ENCODE peak calls at places on chromosomes 1 and 21, in nine cellular contexts. Q is CD4-positive, CD25-positive, alpha-beta regulatory T cell; R is effector memory CD4-positive, alpha-beta T cell; H is PC-3; G is CD4-positive, alpha-beta memory T cell; A is aorta; E is IMR-90; N is neural progenitor cell; M is naive thymus-derived CD4-positive, alpha-beta T cell. D is an unnamed sample.

GRCh38 chr1:235597867-235598553 is 51.6 kb downstream of the GNG4 start:
- DNase-seq in N (peak), R (no peak), E (peak), A (peak), M (no peak), G (no peak), Q (no peak), H (peak), D (no peak)

GRCh38 chr1:107963009-107963408 is 2.0 kb downstream of the VAV3 start:
- DNase-seq in H (no peak), N (no peak), G (no peak), M (no peak), E (no peak), Q (no peak), R (no peak), A (no peak), D (no peak)

GRCh38 chr1:54365020-54365797 is 41.0 kb downstream of the SSBP3 start:
- DNase-seq in A (no peak), M (no peak), E (no peak), G (no peak), H (no peak), Q (no peak), N (no peak), R (no peak), D (no peak)

GRCh38 chr1:16430598-16430997 is 6.6 kb downstream of the SPATA21 start:
- DNase-seq in M (no peak), R (no peak), H (no peak), G (no peak), A (no peak), N (peak), Q (no peak), E (no peak), D (no peak)

GRCh38 chr1:4851666-4852065 is 197.3 kb downstream of the AJAP1 start:
- DNase-seq in A (no peak), N (no peak), G (no peak), H (no peak), Q (no peak), M (no peak), R (no peak), E (no peak), D (no peak)

GRCh38 chr1:173475564-173476196 is 1.5 kb upstream of the PRDX6 start:
- DNase-seq in R (no peak), A (no peak), E (peak), Q (no peak), H (peak), G (no peak), M (no peak), N (no peak), D (no peak)

GRCh38 chr21:35136586-35137254 is 87.6 kb upstream of the RUNX1 start:
- DNase-seq in R (no peak), G (no peak), E (peak), Q (no peak), M (no peak), A (no peak), H (peak), N (no peak), D (no peak)

GRCh38 chr21:15775981-15776380 is 46.2 kb downstream of the USP25 start:
- DNase-seq in G (no peak), N (no peak), E (peak), M (no peak), H (peak), Q (no peak), R (no peak), A (no peak), D (no peak)

GRCh38 chr1:15788624-15789301 is 18.7 kb downstream of the UQCRHL start:
- DNase-seq in N (no peak), G (no peak), H (peak), A (no peak), M (no peak), R (no peak), Q (no peak), E (peak), D (no peak)

GRCh38 chr1:33454646-33455282 is 17.7 kb upstream of the ZSCAN20 start:
- DNase-seq in G (no peak), M (no peak), A (no peak), R (no peak), Q (no peak), N (no peak), E (no peak), H (no peak), D (no peak)

GRCh38 chr1:7482772-7483495 is 288.2 kb upstream of the VAMP3 start:
- DNase-seq in Q (no peak), G (no peak), R (no peak), M (no peak), E (no peak), N (no peak), H (no peak), A (no peak), D (no peak)

GRCh38 chr1:6897138-6897537 is 111.9 kb downstream of the CAMTA1 start:
- DNase-seq in H (no peak), E (no peak), G (no peak), Q (no peak), N (no peak), M (no peak), R (no peak), A (no peak), D (no peak)

GRCh38 chr21:15455819-15456462 is 273.8 kb upstream of the USP25 start:
- DNase-seq in R (no peak), H (no peak), M (no peak), E (no peak), Q (no peak), G (no peak), N (no peak), A (no peak), D (no peak)

GRCh38 chr1:111563619-111564018 is 56.0 kb upstream of the RAP1A start:
- DNase-seq in M (no peak), A (no peak), N (no peak), H (peak), R (no peak), G (no peak), E (peak), Q (no peak), D (no peak)

GRCh38 chr1:176211395-176212165 is 4.5 kb upstream of the COP1 start:
- DNase-seq in G (no peak), N (no peak), E (no peak), Q (no peak), R (no peak), M (no peak), A (no peak), H (peak), D (no peak)

GRCh38 chr1:190619724-190620123 is 142.1 kb upstream of the BRINP3 start:
- DNase-seq in H (no peak), M (no peak), Q (no peak), R (no peak), G (no peak), A (no peak), N (no peak), E (peak), D (no peak)

GRCh38 chr1:115052454-115053083 is 22.9 kb downstream of the TSHB start:
- DNase-seq in Q (peak), M (peak), N (peak), R (peak), A (no peak), H (peak), E (peak), G (peak), D (no peak)

GRCh38 chr1:224333309-224333926 is 3.4 kb upstream of the NVL start:
- DNase-seq in H (peak), M (peak), Q (peak), R (no peak), A (no peak), N (peak), G (peak), E (peak), D (no peak)

GRCh38 chr1:26991310-26992116 is 2.0 kb upstream of the TRNP1 start:
- DNase-seq in Q (no peak), M (no peak), R (no peak), N (no peak), H (peak), E (peak), G (no peak), A (no peak), D (no peak)

GRCh38 chr1:29577512-29577911 is 341.2 kb downstream of the PTPRU start:
- DNase-seq in A (no peak), Q (no peak), R (no peak), N (peak), G (no peak), H (no peak), M (no peak), E (no peak), D (no peak)

GRCh38 chr1:58881471-58881994 is 97.7 kb upstream of the JUN start:
- DNase-seq in N (no peak), R (no peak), E (peak), A (no peak), H (peak), G (no peak), M (no peak), Q (no peak), D (no peak)

GRCh38 chr21:29316806-29317205 is 18.1 kb downstream of the BACH1 start:
- DNase-seq in N (no peak), M (no peak), H (no peak), A (no peak), Q (no peak), G (no peak), E (no peak), R (no peak), D (no peak)
- H3K27ac ChIP-seq in N (no peak), M (no peak), H (no peak), A (no peak), Q (no peak), G (no peak), E (no peak), R (no peak), D (no peak)

DNA sequence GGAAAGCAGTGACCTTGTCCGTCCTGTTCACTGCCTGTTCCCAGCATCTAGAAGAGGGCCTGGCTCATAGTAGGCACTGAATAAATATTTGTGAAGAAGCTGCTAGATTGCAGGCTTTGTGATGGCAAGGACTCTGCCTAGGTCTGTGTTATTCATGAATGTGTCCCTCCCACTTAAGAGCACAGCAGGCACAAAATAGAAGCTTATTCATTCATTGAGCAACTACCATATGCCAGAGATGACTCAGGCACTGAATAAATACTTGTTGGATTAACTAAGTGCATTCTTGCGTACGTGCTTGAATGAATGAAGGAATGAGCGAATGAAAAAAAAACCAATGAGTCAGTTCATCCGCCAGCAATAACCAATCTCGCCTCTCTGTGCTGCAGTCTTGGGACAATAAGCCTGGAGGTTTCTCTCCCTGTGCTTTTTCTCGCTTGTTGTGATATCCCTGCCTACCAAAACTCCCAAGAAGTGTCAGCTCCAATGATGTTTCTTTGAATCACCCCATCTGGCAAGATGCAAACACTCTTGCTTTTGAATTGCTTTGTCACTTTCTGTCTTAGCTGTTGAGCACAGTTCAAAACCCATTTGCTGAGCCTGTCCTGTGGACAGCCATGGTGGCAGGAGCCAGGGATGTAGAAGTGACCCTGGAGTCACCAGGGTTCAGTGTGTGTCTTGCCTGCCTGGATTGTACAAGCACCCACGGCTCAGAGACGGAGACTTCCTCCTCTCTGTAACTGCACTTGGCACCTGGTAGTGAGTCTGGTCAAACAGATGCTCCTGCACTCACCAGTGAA is 143.9 kb downstream of the KAZN start:
- DNase-seq in M (no peak), E (peak), H (peak), Q (no peak), R (no peak), N (no peak), G (no peak), A (no peak), D (no peak)
- H3K27ac ChIP-seq in M (no peak), E (peak), H (peak), Q (no peak), R (no peak), N (no peak), G (no peak), A (no peak), D (no peak)

GRCh38 chr1:44267438-44267837 is 54.2 kb downstream of the DMAP1 start:
- DNase-seq in H (no peak), A (no peak), G (no peak), E (no peak), R (no peak), Q (no peak), N (no peak), M (no peak), D (no peak)

GRCh38 chr1:44268054-44268453 is 54.8 kb downstream of the DMAP1 start:
- DNase-seq in A (no peak), E (no peak), N (no peak), G (no peak), Q (no peak), R (no peak), M (no peak), H (no peak), D (no peak)

GRCh38 chr1:44273560-44274292 is 60.5 kb downstream of the DMAP1 start:
- DNase-seq in A (no peak), N (no peak), Q (no peak), R (no peak), M (no peak), H (no peak), E (no peak), G (no peak), D (no peak)

GRCh38 chr1:44270666-44271628 is 57.7 kb downstream of the DMAP1 start:
- DNase-seq in G (no peak), H (no peak), M (no peak), A (no peak), R (no peak), N (no peak), E (no peak), Q (no peak), D (no peak)

GRCh38 chr1:44271646-44272045 is 58.4 kb downstream of the DMAP1 start:
- DNase-seq in A (no peak), R (no peak), E (no peak), Q (no peak), G (no peak), M (no peak), H (no peak), N (no peak), D (no peak)
- H3K27ac ChIP-seq in A (no peak), R (no peak), E (no peak), Q (no peak), G (no peak), M (no peak), H (no peak), N (no peak), D (no peak)

GRCh38 chr1:12174789-12175455 is 8.1 kb downstream of the TNFRSF1B start:
- DNase-seq in N (peak), H (no peak), Q (no peak), M (no peak), R (no peak), A (peak), E (no peak), G (no peak), D (no peak)
- H3K27ac ChIP-seq in N (no peak), H (no peak), Q (peak), M (peak), R (peak), A (no peak), E (no peak), G (peak), D (peak)

DNA sequence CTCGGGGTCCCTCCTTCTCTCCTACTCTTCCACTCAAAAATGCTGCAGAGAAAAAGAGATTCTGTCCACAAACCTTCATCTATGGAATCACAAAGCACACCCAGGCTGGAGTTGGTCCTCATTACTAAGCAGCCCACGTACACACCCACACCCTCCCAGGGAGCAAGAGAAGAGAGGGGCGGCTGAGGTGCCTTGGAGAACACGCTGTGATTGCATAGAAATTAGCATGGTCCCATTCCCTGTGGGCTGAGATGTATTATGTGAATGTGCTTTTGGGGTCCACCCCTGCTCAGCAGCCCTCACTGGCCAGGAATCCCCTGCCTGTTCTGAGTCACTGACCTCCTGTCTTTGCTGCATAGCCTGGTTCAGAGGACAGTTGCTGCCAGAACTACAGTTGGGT is 5.1 kb upstream of the PLXNA2 start:
- DNase-seq in Q (no peak), A (no peak), N (no peak), M (no peak), G (no peak), R (no peak), H (no peak), E (no peak), D (no peak)
- H3K27ac ChIP-seq in Q (no peak), A (no peak), N (no peak), M (no peak), G (no peak), R (no peak), H (no peak), E (no peak), D (no peak)

GRCh38 chr1:10641976-10642375 is 154.5 kb downstream of the CASZ1 start:
- DNase-seq in E (no peak), G (no peak), N (no peak), A (no peak), H (no peak), Q (no peak), R (no peak), M (no peak), D (no peak)
- H3K27ac ChIP-seq in E (no peak), G (no peak), N (no peak), A (no peak), H (no peak), Q (no peak), R (no peak), M (no peak), D (no peak)

GRCh38 chr1:183293856-183294255 is 107.8 kb downstream of the LAMC2 start:
- DNase-seq in R (no peak), G (no peak), E (no peak), H (no peak), N (peak), M (no peak), Q (no peak), A (no peak), D (no peak)

GRCh38 chr1:183291216-183291762 is 105.2 kb downstream of the LAMC2 start:
- DNase-seq in R (no peak), A (no peak), G (no peak), Q (no peak), E (no peak), M (no peak), H (no peak), N (no peak), D (no peak)

GRCh38 chr1:183290628-183291027 is 104.6 kb downstream of the LAMC2 start:
- DNase-seq in H (no peak), M (no peak), N (no peak), E (no peak), Q (no peak), A (no peak), R (no peak), G (no peak), D (no peak)

GRCh38 chr1:183293243-183293642 is 107.2 kb downstream of the LAMC2 start:
- DNase-seq in R (no peak), G (no peak), E (no peak), A (no peak), Q (no peak), M (no peak), N (no peak), H (no peak), D (no peak)

GRCh38 chr1:183291802-183292515 is 105.9 kb downstream of the LAMC2 start:
- DNase-seq in N (no peak), M (no peak), Q (no peak), G (no peak), A (peak), E (peak), R (no peak), H (no peak), D (no peak)
- H3K27ac ChIP-seq in N (no peak), M (no peak), Q (no peak), G (no peak), A (peak), E (no peak), R (no peak), H (no peak), D (no peak)

DNA sequence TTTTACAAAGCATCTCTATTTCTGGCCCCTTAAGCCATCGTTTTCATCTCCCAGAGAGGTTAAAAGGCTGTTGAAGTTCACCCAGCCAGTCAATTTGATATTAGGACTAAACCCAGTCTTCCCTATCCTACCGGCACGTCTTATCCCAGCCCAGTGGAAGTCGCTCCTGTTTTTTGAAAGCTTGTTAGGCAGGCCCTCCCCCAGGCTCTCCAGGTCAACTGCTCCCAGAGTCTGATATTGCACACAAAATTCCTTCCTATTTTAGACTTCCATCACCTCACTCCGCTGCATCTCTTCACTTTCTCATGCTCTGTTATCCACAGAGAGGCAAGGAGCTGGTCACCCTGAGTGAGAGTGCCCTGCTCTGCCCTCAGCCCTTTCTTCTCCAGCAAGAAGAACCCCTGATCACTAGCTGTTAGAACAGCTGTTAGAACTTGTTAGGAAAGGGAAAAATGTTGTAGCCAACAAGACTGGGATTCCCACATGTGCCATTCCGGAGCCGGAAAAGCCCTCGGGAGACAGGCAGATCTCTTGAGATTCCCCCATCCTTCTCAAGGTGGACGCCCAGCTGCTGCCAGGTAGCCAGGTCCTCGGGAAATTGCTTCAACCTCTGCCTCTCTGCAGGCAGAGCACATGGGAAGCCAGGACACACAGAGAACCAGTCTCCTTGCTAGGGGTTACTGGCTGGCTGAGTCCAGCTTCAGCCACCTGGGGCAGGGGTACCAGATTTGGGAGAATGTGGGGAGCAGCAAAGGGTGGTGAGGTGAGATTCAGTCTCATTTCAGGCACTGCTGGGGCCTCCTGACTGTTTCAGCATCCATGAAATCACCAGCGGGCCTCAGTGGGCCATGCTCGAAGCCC is 25.7 kb downstream of the PLXNA2 start:
- DNase-seq in M (no peak), N (no peak), H (no peak), A (no peak), R (no peak), E (no peak), G (no peak), Q (no peak), D (no peak)
- H3K27ac ChIP-seq in M (no peak), N (no peak), H (no peak), A (peak), R (no peak), E (no peak), G (no peak), Q (no peak), D (no peak)

DNA sequence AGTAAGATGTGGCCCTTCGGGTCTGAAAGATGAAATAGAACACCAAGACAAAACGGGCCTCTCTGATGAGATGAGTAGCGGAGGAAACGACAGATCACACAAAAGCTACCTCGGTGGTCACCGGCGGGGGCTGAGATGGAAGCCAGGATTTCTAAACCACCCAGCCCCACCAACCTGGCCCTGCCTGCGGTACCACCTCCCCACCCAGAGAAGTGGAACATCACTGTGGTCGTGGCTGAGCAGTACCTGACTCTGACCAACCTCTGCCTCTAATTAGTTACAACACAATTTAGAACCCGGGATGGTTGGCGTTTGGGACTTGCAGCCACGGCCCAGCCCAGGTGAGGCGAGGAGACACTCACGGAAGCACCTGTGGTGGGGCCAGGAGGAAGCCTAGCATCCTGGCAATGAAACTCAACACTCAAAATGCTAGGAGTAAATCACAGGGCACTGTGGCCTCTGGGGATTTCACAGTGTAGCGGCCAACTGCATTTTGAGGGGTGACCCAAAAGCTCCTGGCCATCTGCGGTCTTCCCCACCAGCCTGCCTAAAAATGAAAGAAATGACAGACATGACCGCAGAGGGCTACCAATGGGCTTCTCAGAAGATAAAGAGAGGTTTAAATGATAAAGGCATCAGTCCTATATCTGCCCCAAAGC is 73.4 kb downstream of the ITPKB start:
- DNase-seq in M (no peak), Q (no peak), H (no peak), E (no peak), A (peak), N (no peak), R (no peak), G (no peak), D (no peak)
- H3K27ac ChIP-seq in M (no peak), Q (no peak), H (peak), E (no peak), A (peak), N (no peak), R (peak), G (peak), D (no peak)